ENCODE peak calls at places on chromosomes 6 and 20, in ten cellular contexts. One of them, this sample, is unnamed.

GRCh38 chr20:46827718-46828458 is 66.8 kb upstream of the EYA2 start:
- DNase-seq in left cardiac atrium: no peak
- DNase-seq in KBM-7: no peak
- DNase-seq in hepatocyte: no peak
- DNase-seq in nephron progenitor cell: no peak
- DNase-seq in GM23248: no peak
- DNase-seq in stimulated activated CD4-positive, alpha-beta T cell treated with anti-CD3 and anti-CD28 coated beads, Interleukin-12 subunit alpha, Interleukin-12 subunit beta, amount 100 ng/mL, for 48 hours: no peak
- DNase-seq in HS-5: no peak
- DNase-seq in choroid plexus epithelial cell: peak
- DNase-seq in RWPE1: no peak
- DNase-seq in this sample: no peak

GRCh38 chr20:50645253-50646068 is 45.9 kb downstream of the RIPOR3 start:
- DNase-seq in GM23248: peak
- DNase-seq in stimulated activated CD4-positive, alpha-beta T cell treated with anti-CD3 and anti-CD28 coated beads, Interleukin-12 subunit alpha, Interleukin-12 subunit beta, amount 100 ng/mL, for 48 hours: no peak
- DNase-seq in nephron progenitor cell: peak
- DNase-seq in hepatocyte: peak
- DNase-seq in HS-5: peak
- DNase-seq in RWPE1: peak
- DNase-seq in choroid plexus epithelial cell: peak
- DNase-seq in left cardiac atrium: peak
- DNase-seq in KBM-7: no peak
- DNase-seq in this sample: peak

GRCh38 chr6:106630366-106630765 is 988 bp downstream of the QRSL1 start:
- DNase-seq in GM23248: no peak
- DNase-seq in hepatocyte: peak
- DNase-seq in choroid plexus epithelial cell: no peak
- DNase-seq in stimulated activated CD4-positive, alpha-beta T cell treated with anti-CD3 and anti-CD28 coated beads, Interleukin-12 subunit alpha, Interleukin-12 subunit beta, amount 100 ng/mL, for 48 hours: no peak
- DNase-seq in RWPE1: no peak
- DNase-seq in nephron progenitor cell: no peak
- DNase-seq in HS-5: no peak
- DNase-seq in left cardiac atrium: no peak
- DNase-seq in KBM-7: no peak
- DNase-seq in this sample: no peak

GRCh38 chr6:95325858-95326257 is 251.5 kb upstream of the MANEA start:
- DNase-seq in nephron progenitor cell: no peak
- DNase-seq in hepatocyte: no peak
- DNase-seq in choroid plexus epithelial cell: peak
- DNase-seq in stimulated activated CD4-positive, alpha-beta T cell treated with anti-CD3 and anti-CD28 coated beads, Interleukin-12 subunit alpha, Interleukin-12 subunit beta, amount 100 ng/mL, for 48 hours: no peak
- DNase-seq in GM23248: peak
- DNase-seq in KBM-7: no peak
- DNase-seq in HS-5: peak
- DNase-seq in left cardiac atrium: no peak
- DNase-seq in RWPE1: peak
- DNase-seq in this sample: no peak

GRCh38 chr20:46701057-46701456 is 8.4 kb upstream of the SLC2A10 start:
- DNase-seq in left cardiac atrium: no peak
- DNase-seq in RWPE1: no peak
- DNase-seq in hepatocyte: no peak
- DNase-seq in KBM-7: no peak
- DNase-seq in GM23248: peak
- DNase-seq in choroid plexus epithelial cell: no peak
- DNase-seq in nephron progenitor cell: no peak
- DNase-seq in stimulated activated CD4-positive, alpha-beta T cell treated with anti-CD3 and anti-CD28 coated beads, Interleukin-12 subunit alpha, Interleukin-12 subunit beta, amount 100 ng/mL, for 48 hours: no peak
- DNase-seq in HS-5: no peak
- DNase-seq in this sample: no peak

GRCh38 chr6:136846046-136846445 is 23.7 kb downstream of the PEX7 start:
- DNase-seq in choroid plexus epithelial cell: peak
- DNase-seq in left cardiac atrium: no peak
- DNase-seq in HS-5: no peak
- DNase-seq in stimulated activated CD4-positive, alpha-beta T cell treated with anti-CD3 and anti-CD28 coated beads, Interleukin-12 subunit alpha, Interleukin-12 subunit beta, amount 100 ng/mL, for 48 hours: peak
- DNase-seq in hepatocyte: peak
- DNase-seq in KBM-7: peak
- DNase-seq in GM23248: peak
- DNase-seq in RWPE1: peak
- DNase-seq in nephron progenitor cell: peak
- DNase-seq in this sample: no peak

GRCh38 chr6:46937623-46938022 is 15.9 kb upstream of the ADGRF5 start:
- DNase-seq in KBM-7: no peak
- DNase-seq in stimulated activated CD4-positive, alpha-beta T cell treated with anti-CD3 and anti-CD28 coated beads, Interleukin-12 subunit alpha, Interleukin-12 subunit beta, amount 100 ng/mL, for 48 hours: no peak
- DNase-seq in left cardiac atrium: no peak
- DNase-seq in GM23248: no peak
- DNase-seq in choroid plexus epithelial cell: no peak
- DNase-seq in RWPE1: no peak
- DNase-seq in hepatocyte: no peak
- DNase-seq in nephron progenitor cell: no peak
- DNase-seq in HS-5: no peak
- DNase-seq in this sample: no peak

GRCh38 chr6:138289739-138290138 is 71.4 kb upstream of the PBOV1 start:
- DNase-seq in HS-5: no peak
- DNase-seq in choroid plexus epithelial cell: peak
- DNase-seq in nephron progenitor cell: peak
- DNase-seq in hepatocyte: peak
- DNase-seq in stimulated activated CD4-positive, alpha-beta T cell treated with anti-CD3 and anti-CD28 coated beads, Interleukin-12 subunit alpha, Interleukin-12 subunit beta, amount 100 ng/mL, for 48 hours: no peak
- DNase-seq in KBM-7: peak
- DNase-seq in left cardiac atrium: no peak
- DNase-seq in RWPE1: no peak
- DNase-seq in GM23248: no peak
- DNase-seq in this sample: peak

GRCh38 chr6:163729127-163729872 is 314.8 kb downstream of the QKI start:
- DNase-seq in nephron progenitor cell: no peak
- DNase-seq in choroid plexus epithelial cell: no peak
- DNase-seq in stimulated activated CD4-positive, alpha-beta T cell treated with anti-CD3 and anti-CD28 coated beads, Interleukin-12 subunit alpha, Interleukin-12 subunit beta, amount 100 ng/mL, for 48 hours: no peak
- DNase-seq in HS-5: no peak
- DNase-seq in left cardiac atrium: no peak
- DNase-seq in hepatocyte: no peak
- DNase-seq in KBM-7: no peak
- DNase-seq in GM23248: no peak
- DNase-seq in RWPE1: no peak
- DNase-seq in this sample: no peak

GRCh38 chr6:35061102-35061615 is 80.0 kb downstream of the TCP11 start:
- DNase-seq in RWPE1: no peak
- DNase-seq in KBM-7: no peak
- DNase-seq in left cardiac atrium: no peak
- DNase-seq in nephron progenitor cell: no peak
- DNase-seq in hepatocyte: no peak
- DNase-seq in GM23248: peak
- DNase-seq in stimulated activated CD4-positive, alpha-beta T cell treated with anti-CD3 and anti-CD28 coated beads, Interleukin-12 subunit alpha, Interleukin-12 subunit beta, amount 100 ng/mL, for 48 hours: no peak
- DNase-seq in HS-5: no peak
- DNase-seq in choroid plexus epithelial cell: no peak
- DNase-seq in this sample: no peak

GRCh38 chr20:49872056-49872455 is 43.3 kb downstream of the SPATA2 start:
- DNase-seq in nephron progenitor cell: no peak
- DNase-seq in choroid plexus epithelial cell: no peak
- DNase-seq in RWPE1: peak
- DNase-seq in hepatocyte: no peak
- DNase-seq in HS-5: no peak
- DNase-seq in KBM-7: no peak
- DNase-seq in left cardiac atrium: no peak
- DNase-seq in GM23248: no peak
- DNase-seq in stimulated activated CD4-positive, alpha-beta T cell treated with anti-CD3 and anti-CD28 coated beads, Interleukin-12 subunit alpha, Interleukin-12 subunit beta, amount 100 ng/mL, for 48 hours: no peak
- DNase-seq in this sample: no peak

GRCh38 chr6:106629859-106630163 is 433 bp downstream of the QRSL1 start:
- DNase-seq in RWPE1: no peak
- DNase-seq in HS-5: no peak
- DNase-seq in GM23248: no peak
- DNase-seq in nephron progenitor cell: no peak
- DNase-seq in KBM-7: no peak
- DNase-seq in stimulated activated CD4-positive, alpha-beta T cell treated with anti-CD3 and anti-CD28 coated beads, Interleukin-12 subunit alpha, Interleukin-12 subunit beta, amount 100 ng/mL, for 48 hours: no peak
- DNase-seq in hepatocyte: no peak
- DNase-seq in left cardiac atrium: no peak
- DNase-seq in choroid plexus epithelial cell: no peak
- DNase-seq in this sample: no peak

GRCh38 chr6:168007592-168008338 is 10.3 kb downstream of the KIF25 start:
- DNase-seq in choroid plexus epithelial cell: peak
- DNase-seq in left cardiac atrium: no peak
- DNase-seq in GM23248: peak
- DNase-seq in stimulated activated CD4-positive, alpha-beta T cell treated with anti-CD3 and anti-CD28 coated beads, Interleukin-12 subunit alpha, Interleukin-12 subunit beta, amount 100 ng/mL, for 48 hours: no peak
- DNase-seq in hepatocyte: peak
- DNase-seq in HS-5: peak
- DNase-seq in nephron progenitor cell: no peak
- DNase-seq in RWPE1: peak
- DNase-seq in KBM-7: peak
- DNase-seq in this sample: no peak

GRCh38 chr6:155259202-155259601 is 4.6 kb upstream of the CLDN20 start:
- DNase-seq in left cardiac atrium: no peak
- DNase-seq in GM23248: no peak
- DNase-seq in stimulated activated CD4-positive, alpha-beta T cell treated with anti-CD3 and anti-CD28 coated beads, Interleukin-12 subunit alpha, Interleukin-12 subunit beta, amount 100 ng/mL, for 48 hours: no peak
- DNase-seq in KBM-7: no peak
- DNase-seq in RWPE1: no peak
- DNase-seq in nephron progenitor cell: no peak
- DNase-seq in HS-5: no peak
- DNase-seq in choroid plexus epithelial cell: no peak
- DNase-seq in hepatocyte: no peak
- DNase-seq in this sample: no peak

GRCh38 chr6:122568865-122569264 is 41.3 kb upstream of the PKIB start:
- DNase-seq in GM23248: no peak
- DNase-seq in left cardiac atrium: no peak
- DNase-seq in hepatocyte: no peak
- DNase-seq in KBM-7: no peak
- DNase-seq in nephron progenitor cell: no peak
- DNase-seq in choroid plexus epithelial cell: no peak
- DNase-seq in RWPE1: no peak
- DNase-seq in HS-5: no peak
- DNase-seq in stimulated activated CD4-positive, alpha-beta T cell treated with anti-CD3 and anti-CD28 coated beads, Interleukin-12 subunit alpha, Interleukin-12 subunit beta, amount 100 ng/mL, for 48 hours: no peak
- DNase-seq in this sample: no peak

GRCh38 chr20:6397115-6397514 is 274.3 kb upstream of the FERMT1 start:
- DNase-seq in stimulated activated CD4-positive, alpha-beta T cell treated with anti-CD3 and anti-CD28 coated beads, Interleukin-12 subunit alpha, Interleukin-12 subunit beta, amount 100 ng/mL, for 48 hours: no peak
- DNase-seq in hepatocyte: no peak
- DNase-seq in choroid plexus epithelial cell: no peak
- DNase-seq in HS-5: no peak
- DNase-seq in GM23248: no peak
- DNase-seq in KBM-7: no peak
- DNase-seq in RWPE1: no peak
- DNase-seq in nephron progenitor cell: no peak
- DNase-seq in left cardiac atrium: no peak
- DNase-seq in this sample: no peak

GRCh38 chr20:15098351-15098750 is 760.9 kb upstream of the FLRT3 start:
- DNase-seq in left cardiac atrium: no peak
- DNase-seq in RWPE1: no peak
- DNase-seq in choroid plexus epithelial cell: no peak
- DNase-seq in GM23248: peak
- DNase-seq in HS-5: no peak
- DNase-seq in KBM-7: no peak
- DNase-seq in hepatocyte: no peak
- DNase-seq in nephron progenitor cell: no peak
- DNase-seq in stimulated activated CD4-positive, alpha-beta T cell treated with anti-CD3 and anti-CD28 coated beads, Interleukin-12 subunit alpha, Interleukin-12 subunit beta, amount 100 ng/mL, for 48 hours: no peak
- DNase-seq in this sample: no peak

GRCh38 chr6:52527436-52527835 is 49.4 kb downstream of the TRAM2 start:
- DNase-seq in choroid plexus epithelial cell: no peak
- DNase-seq in RWPE1: no peak
- DNase-seq in nephron progenitor cell: no peak
- DNase-seq in HS-5: no peak
- DNase-seq in left cardiac atrium: no peak
- DNase-seq in GM23248: no peak
- DNase-seq in KBM-7: no peak
- DNase-seq in stimulated activated CD4-positive, alpha-beta T cell treated with anti-CD3 and anti-CD28 coated beads, Interleukin-12 subunit alpha, Interleukin-12 subunit beta, amount 100 ng/mL, for 48 hours: no peak
- DNase-seq in hepatocyte: no peak
- DNase-seq in this sample: no peak

GRCh38 chr6:31697555-31697954 is 5.6 kb downstream of the ABHD16A start:
- DNase-seq in HS-5: no peak
- DNase-seq in GM23248: no peak
- DNase-seq in RWPE1: no peak
- DNase-seq in nephron progenitor cell: no peak
- DNase-seq in left cardiac atrium: no peak
- DNase-seq in choroid plexus epithelial cell: peak
- DNase-seq in hepatocyte: no peak
- DNase-seq in stimulated activated CD4-positive, alpha-beta T cell treated with anti-CD3 and anti-CD28 coated beads, Interleukin-12 subunit alpha, Interleukin-12 subunit beta, amount 100 ng/mL, for 48 hours: no peak
- DNase-seq in KBM-7: peak
- DNase-seq in this sample: no peak

GRCh38 chr6:41373367-41373918 is 38.0 kb downstream of the NCR2 start:
- DNase-seq in hepatocyte: no peak
- DNase-seq in left cardiac atrium: no peak
- DNase-seq in RWPE1: no peak
- DNase-seq in GM23248: no peak
- DNase-seq in nephron progenitor cell: no peak
- DNase-seq in choroid plexus epithelial cell: peak
- DNase-seq in KBM-7: no peak
- DNase-seq in stimulated activated CD4-positive, alpha-beta T cell treated with anti-CD3 and anti-CD28 coated beads, Interleukin-12 subunit alpha, Interleukin-12 subunit beta, amount 100 ng/mL, for 48 hours: no peak
- DNase-seq in HS-5: no peak
- DNase-seq in this sample: no peak

GRCh38 chr6:31945507-31946369 is at the start of gene CFB:
- DNase-seq in GM23248: peak
- DNase-seq in KBM-7: no peak
- DNase-seq in left cardiac atrium: peak
- DNase-seq in RWPE1: peak
- DNase-seq in hepatocyte: peak
- DNase-seq in choroid plexus epithelial cell: peak
- DNase-seq in nephron progenitor cell: no peak
- DNase-seq in HS-5: peak
- DNase-seq in stimulated activated CD4-positive, alpha-beta T cell treated with anti-CD3 and anti-CD28 coated beads, Interleukin-12 subunit alpha, Interleukin-12 subunit beta, amount 100 ng/mL, for 48 hours: no peak
- DNase-seq in this sample: no peak

GRCh38 chr6:149567194-149567586 is 1.0 kb downstream of the GINM1 start:
- DNase-seq in choroid plexus epithelial cell: no peak
- DNase-seq in hepatocyte: no peak
- DNase-seq in HS-5: no peak
- DNase-seq in GM23248: no peak
- DNase-seq in nephron progenitor cell: no peak
- DNase-seq in RWPE1: no peak
- DNase-seq in KBM-7: no peak
- DNase-seq in left cardiac atrium: no peak
- DNase-seq in stimulated activated CD4-positive, alpha-beta T cell treated with anti-CD3 and anti-CD28 coated beads, Interleukin-12 subunit alpha, Interleukin-12 subunit beta, amount 100 ng/mL, for 48 hours: no peak
- DNase-seq in this sample: no peak

GRCh38 chr6:100057941-100058340 is 63.9 kb upstream of the MCHR2 start:
- DNase-seq in stimulated activated CD4-positive, alpha-beta T cell treated with anti-CD3 and anti-CD28 coated beads, Interleukin-12 subunit alpha, Interleukin-12 subunit beta, amount 100 ng/mL, for 48 hours: no peak
- DNase-seq in nephron progenitor cell: no peak
- DNase-seq in choroid plexus epithelial cell: no peak
- DNase-seq in left cardiac atrium: no peak
- DNase-seq in HS-5: no peak
- DNase-seq in GM23248: peak
- DNase-seq in RWPE1: no peak
- DNase-seq in hepatocyte: no peak
- DNase-seq in KBM-7: no peak
- DNase-seq in this sample: no peak

GRCh38 chr6:90835584-90836212 is 248.8 kb upstream of the MAP3K7 start:
- DNase-seq in hepatocyte: peak
- DNase-seq in KBM-7: no peak
- DNase-seq in GM23248: no peak
- DNase-seq in HS-5: no peak
- DNase-seq in left cardiac atrium: no peak
- DNase-seq in nephron progenitor cell: no peak
- DNase-seq in choroid plexus epithelial cell: no peak
- DNase-seq in stimulated activated CD4-positive, alpha-beta T cell treated with anti-CD3 and anti-CD28 coated beads, Interleukin-12 subunit alpha, Interleukin-12 subunit beta, amount 100 ng/mL, for 48 hours: no peak
- DNase-seq in RWPE1: no peak
- DNase-seq in this sample: no peak

GRCh38 chr6:127547909-127548649 is 28.9 kb upstream of the C6orf58 start:
- DNase-seq in GM23248: peak
- DNase-seq in stimulated activated CD4-positive, alpha-beta T cell treated with anti-CD3 and anti-CD28 coated beads, Interleukin-12 subunit alpha, Interleukin-12 subunit beta, amount 100 ng/mL, for 48 hours: no peak
- DNase-seq in nephron progenitor cell: no peak
- DNase-seq in left cardiac atrium: no peak
- DNase-seq in KBM-7: peak
- DNase-seq in choroid plexus epithelial cell: peak
- DNase-seq in RWPE1: no peak
- DNase-seq in HS-5: no peak
- DNase-seq in hepatocyte: no peak
- DNase-seq in this sample: no peak

GRCh38 chr6:168370310-168370991 is 50.9 kb upstream of the DACT2 start:
- DNase-seq in hepatocyte: peak
- DNase-seq in RWPE1: peak
- DNase-seq in left cardiac atrium: peak
- DNase-seq in HS-5: no peak
- DNase-seq in GM23248: peak
- DNase-seq in KBM-7: peak
- DNase-seq in choroid plexus epithelial cell: peak
- DNase-seq in stimulated activated CD4-positive, alpha-beta T cell treated with anti-CD3 and anti-CD28 coated beads, Interleukin-12 subunit alpha, Interleukin-12 subunit beta, amount 100 ng/mL, for 48 hours: peak
- DNase-seq in nephron progenitor cell: peak
- DNase-seq in this sample: peak